ENCODE peak calls at places on chromosomes 12 and 14, in four cellular contexts. G is sigmoid colon, N is psoas muscle, P is right lobe of liver. K is an unnamed sample. For H3K4me1, the result is how much of the 10 kb centered on the place peaks cover.

GRCh38 chr12:11711675-11712327 is 62.3 kb downstream of the ETV6 start:
- DNase-seq in G (no peak), N (no peak), P (no peak), K (no peak)

GRCh38 chr14:75310295-75311059 is 31.8 kb downstream of the FOS start:
- DNase-seq in G (peak), N (peak), P (no peak), K (peak)

GRCh38 chr14:96909841-96910364 is 112.7 kb downstream of the VRK1 start:
- DNase-seq in G (no peak), N (no peak), P (no peak), K (no peak)

GRCh38 chr14:61444215-61444768 is 122.9 kb downstream of the PRKCH start:
- DNase-seq in G (no peak), N (no peak), P (no peak), K (no peak)

GRCh38 chr12:5268424-5269210 is 163.3 kb upstream of the NTF3 start:
- DNase-seq in G (no peak), N (no peak), P (no peak), K (no peak)

GRCh38 chr12:779745-780734 is 27.7 kb downstream of the WNK1 start:
- DNase-seq in G (no peak), N (no peak), P (no peak), K (no peak)

GRCh38 chr14:55794655-55795583 is 214.9 kb downstream of the KTN1 start:
- DNase-seq in G (no peak), N (no peak), P (no peak), K (no peak)

GRCh38 chr12:21912318-21912717 is 28.9 kb downstream of the ABCC9 start:
- DNase-seq in G (no peak), N (no peak), P (no peak), K (no peak)

GRCh38 chr14:22432348-22432976 is 156.6 kb downstream of the DAD1 start:
- DNase-seq in G (no peak), N (no peak), P (no peak), K (no peak)

GRCh38 chr12:113239288-113239771 is 18.1 kb downstream of the TPCN1 start:
- DNase-seq in G (peak), N (peak), P (no peak), K (no peak)

GRCh38 chr12:69334138-69334537 is 14.0 kb upstream of the LYZ start:
- DNase-seq in G (no peak), N (no peak), P (no peak), K (no peak)

GRCh38 chr12:117685115-117685926 is 283.5 kb downstream of the KSR2 start:
- DNase-seq in G (peak), N (peak), P (no peak), K (no peak)

GRCh38 chr14:99538733-99539132 is 57.5 kb downstream of the CCNK start:
- DNase-seq in G (no peak), N (no peak), P (no peak), K (no peak)
- H3K4me1 ChIP-seq in G (half or more), N (under half), P (under half), K (half or more)

GRCh38 chr12:120625557-120626419 is 14.6 kb upstream of the CABP1 start:
- DNase-seq in G (no peak), N (no peak), P (no peak), K (no peak)
- TF ChIP-seq CTCF in G (no peak), N (no peak), P (no peak), K (no peak)

DNA sequence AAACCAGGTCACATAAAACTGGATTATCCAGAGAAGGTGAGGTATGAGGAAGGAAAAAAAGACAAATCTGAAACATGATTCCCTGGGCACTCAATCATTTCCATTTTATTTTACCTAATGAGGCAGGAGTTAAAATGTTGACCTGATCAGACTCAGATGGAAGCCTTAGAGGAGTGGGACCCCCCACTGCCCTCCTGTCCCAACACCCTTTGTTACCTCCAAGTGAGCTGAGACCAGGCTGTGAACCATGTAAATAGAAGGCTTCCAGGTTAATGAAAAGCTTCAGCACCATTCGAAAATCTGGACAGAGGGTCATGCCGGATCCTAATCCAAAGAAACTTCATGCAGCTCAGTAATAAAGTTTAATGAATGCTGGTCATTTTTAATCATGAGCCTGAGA is 182.8 kb downstream of the PAX9 start:
- DNase-seq in G (no peak), N (no peak), P (no peak), K (no peak)
- H3K4me1 ChIP-seq in G (under half), N (under half), P (under half), K (under half)

GRCh38 chr14:105398044-105398725 is at the start of gene TEX22:
- DNase-seq in G (peak), N (peak), P (peak), K (peak)
- TF ChIP-seq CTCF in G (peak), N (peak), P (no peak), K (peak)

DNA sequence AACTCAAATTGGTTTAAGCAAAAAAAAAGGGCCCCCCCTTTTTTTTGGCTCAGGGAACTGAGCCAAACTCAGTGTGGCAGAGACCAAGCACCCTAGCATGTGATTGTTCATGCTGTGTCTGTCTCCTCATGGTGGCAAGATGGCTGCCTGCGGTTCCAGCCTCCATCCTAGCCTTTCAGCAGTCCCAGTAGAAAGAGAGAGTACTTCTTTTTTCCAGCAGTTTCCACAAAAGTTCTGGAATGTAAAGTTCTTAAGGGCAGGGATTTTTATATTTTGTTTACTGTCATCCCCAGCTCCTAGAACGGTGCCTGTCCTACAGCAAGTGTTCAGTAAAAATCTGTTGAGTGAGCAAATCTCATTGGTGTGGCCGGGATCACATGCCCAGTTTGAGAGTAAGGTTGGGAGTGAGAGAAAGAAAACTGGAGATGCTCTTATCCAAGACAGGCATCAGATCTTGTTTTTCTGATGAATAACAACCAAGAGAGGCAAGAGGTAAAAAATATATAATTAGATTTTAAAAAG is 22.5 kb downstream of the CHST11 start:
- DNase-seq in G (no peak), N (no peak), P (no peak), K (no peak)
- H3K4me1 ChIP-seq in G (under half), N (under half), P (under half), K (under half)

GRCh38 chr12:75666126-75666979 is 154.9 kb upstream of the KRR1 start:
- DNase-seq in G (no peak), N (no peak), P (peak), K (no peak)
- TF ChIP-seq CTCF in G (no peak), N (no peak), P (no peak), K (no peak)

GRCh38 chr14:95901014-95901413 is 24.4 kb downstream of the TUNAR start:
- DNase-seq in G (no peak), N (no peak), P (no peak), K (no peak)
- H3K4me1 ChIP-seq in G (under half), N (under half), P (under half), K (under half)

DNA sequence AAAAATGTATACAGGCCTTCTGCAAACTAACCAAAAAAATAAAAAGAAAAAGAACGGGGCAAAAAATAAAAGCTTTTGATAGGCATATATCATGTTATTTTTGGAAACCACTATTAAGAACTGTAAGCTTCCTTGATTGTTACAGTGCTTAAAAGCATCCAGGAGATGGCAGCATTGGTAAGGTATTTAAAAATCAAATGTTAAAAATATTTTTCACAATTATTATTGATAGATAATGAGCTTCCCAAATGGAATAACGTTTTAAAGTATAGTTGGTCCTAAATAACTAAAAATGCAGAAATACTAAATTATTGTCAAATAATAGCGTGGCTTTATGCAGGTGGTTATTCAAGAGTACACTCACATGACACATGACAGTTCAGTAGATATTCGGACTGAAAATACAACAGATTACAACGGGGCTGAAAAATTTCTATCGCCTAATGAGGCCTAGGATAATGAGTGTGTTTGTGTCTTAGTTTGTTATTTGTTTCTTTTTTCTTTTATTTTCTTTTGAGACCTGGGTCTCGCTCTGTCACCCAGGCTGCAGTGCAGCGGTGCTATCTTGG is 127.2 kb upstream of the ATF7IP start:
- DNase-seq in G (no peak), N (no peak), P (no peak), K (no peak)
- TF ChIP-seq CTCF in G (peak), N (peak), P (peak), K (peak)

GRCh38 chr14:72545411-72546311 is 348.2 kb downstream of the DPF3 start:
- DNase-seq in G (no peak), N (no peak), P (peak), K (no peak)

GRCh38 chr14:72544615-72545387 is 349.1 kb downstream of the DPF3 start:
- DNase-seq in G (no peak), N (no peak), P (peak), K (no peak)

GRCh38 chr14:72547999-72548398 is 345.9 kb downstream of the DPF3 start:
- DNase-seq in G (peak), N (no peak), P (peak), K (no peak)

GRCh38 chr14:72549026-72549425 is 344.9 kb downstream of the DPF3 start:
- DNase-seq in G (no peak), N (no peak), P (peak), K (no peak)

GRCh38 chr14:72546359-72547035 is 347.4 kb downstream of the DPF3 start:
- DNase-seq in G (no peak), N (no peak), P (no peak), K (no peak)
- H3K4me1 ChIP-seq in G (under half), N (under half), P (under half), K (under half)

GRCh38 chr12:100128509-100128908 is 14.2 kb downstream of the BLTP3B start:
- DNase-seq in G (no peak), N (peak), P (no peak), K (peak)
- TF ChIP-seq CTCF in G (no peak), N (peak), P (peak), K (no peak)